ENCODE peak calls at places on chromosomes 13 and 19, in four cellular contexts. One of them, this sample, is unnamed.

GRCh38 chr19:16771618-16772017 is 52.0 kb downstream of the NWD1 start:
- DNase-seq in right cardiac atrium: peak
- DNase-seq in cardiac muscle cell: peak
- DNase-seq in caudate nucleus: peak
- DNase-seq in this sample: peak

GRCh38 chr13:98923641-98924397 is 54.0 kb downstream of the DOCK9 start:
- DNase-seq in right cardiac atrium: no peak
- DNase-seq in cardiac muscle cell: no peak
- DNase-seq in caudate nucleus: no peak
- DNase-seq in this sample: no peak

GRCh38 chr19:46631481-46631880 is 4.5 kb downstream of the GNG8 start:
- DNase-seq in right cardiac atrium: no peak
- DNase-seq in cardiac muscle cell: peak
- DNase-seq in caudate nucleus: no peak
- DNase-seq in this sample: no peak

GRCh38 chr13:67148219-67148583 is 81.9 kb downstream of the PCDH9 start:
- DNase-seq in right cardiac atrium: no peak
- DNase-seq in cardiac muscle cell: peak
- DNase-seq in caudate nucleus: no peak
- DNase-seq in this sample: peak

GRCh38 chr19:46975918-46976782 is 43.5 kb upstream of the NPAS1 start:
- DNase-seq in right cardiac atrium: peak
- DNase-seq in cardiac muscle cell: peak
- DNase-seq in caudate nucleus: peak
- DNase-seq in this sample: peak

GRCh38 chr13:29994911-29995601 is 144.6 kb upstream of the UBL3 start:
- DNase-seq in right cardiac atrium: no peak
- DNase-seq in cardiac muscle cell: no peak
- DNase-seq in caudate nucleus: no peak
- DNase-seq in this sample: peak

GRCh38 chr19:4969772-4970531 is 1.0 kb downstream of the KDM4B start:
- DNase-seq in right cardiac atrium: peak
- DNase-seq in cardiac muscle cell: peak
- DNase-seq in caudate nucleus: no peak
- DNase-seq in this sample: peak

GRCh38 chr19:1675633-1676350 is 23.4 kb upstream of the TCF3 start:
- DNase-seq in right cardiac atrium: no peak
- DNase-seq in cardiac muscle cell: no peak
- DNase-seq in caudate nucleus: no peak
- DNase-seq in this sample: no peak

GRCh38 chr19:41367848-41368301 is 3.9 kb upstream of the B9D2 start:
- DNase-seq in right cardiac atrium: peak
- DNase-seq in cardiac muscle cell: peak
- DNase-seq in caudate nucleus: no peak
- DNase-seq in this sample: peak

GRCh38 chr13:87981416-87981815 is 310.2 kb downstream of the SLITRK5 start:
- DNase-seq in right cardiac atrium: no peak
- DNase-seq in cardiac muscle cell: no peak
- DNase-seq in caudate nucleus: no peak
- DNase-seq in this sample: no peak

GRCh38 chr13:96081888-96082287 is 8.0 kb upstream of the HS6ST3 start:
- DNase-seq in right cardiac atrium: no peak
- DNase-seq in cardiac muscle cell: no peak
- DNase-seq in caudate nucleus: no peak
- DNase-seq in this sample: no peak

GRCh38 chr19:18488403-18488723 is 33.5 kb downstream of the ELL start:
- DNase-seq in right cardiac atrium: no peak
- DNase-seq in cardiac muscle cell: no peak
- DNase-seq in caudate nucleus: peak
- DNase-seq in this sample: no peak

GRCh38 chr13:30816733-30817132 is 81.4 kb downstream of the ALOX5AP start:
- DNase-seq in right cardiac atrium: no peak
- DNase-seq in cardiac muscle cell: no peak
- DNase-seq in caudate nucleus: no peak
- DNase-seq in this sample: peak

GRCh38 chr13:41700790-41701310 is 243.5 kb downstream of the RGCC start:
- DNase-seq in right cardiac atrium: no peak
- DNase-seq in cardiac muscle cell: peak
- DNase-seq in caudate nucleus: no peak
- DNase-seq in this sample: peak

GRCh38 chr13:21053231-21053630 is 8.2 kb downstream of the LATS2 start:
- DNase-seq in right cardiac atrium: no peak
- DNase-seq in cardiac muscle cell: no peak
- DNase-seq in caudate nucleus: no peak
- DNase-seq in this sample: no peak

GRCh38 chr13:36054041-36054440 is 77.1 kb downstream of the DCLK1 start:
- DNase-seq in right cardiac atrium: no peak
- DNase-seq in cardiac muscle cell: no peak
- DNase-seq in caudate nucleus: no peak
- DNase-seq in this sample: no peak

GRCh38 chr19:19185853-19186728 is 5.9 kb downstream of the BORCS8 start:
- DNase-seq in right cardiac atrium: no peak
- DNase-seq in cardiac muscle cell: peak
- DNase-seq in caudate nucleus: peak
- DNase-seq in this sample: peak

GRCh38 chr19:6728346-6728745 is 7.9 kb upstream of the C3 start:
- DNase-seq in right cardiac atrium: peak
- DNase-seq in cardiac muscle cell: no peak
- DNase-seq in caudate nucleus: no peak
- DNase-seq in this sample: peak

GRCh38 chr19:49475995-49476880 is 2.2 kb downstream of the FLT3LG start:
- DNase-seq in right cardiac atrium: peak
- DNase-seq in cardiac muscle cell: peak
- DNase-seq in caudate nucleus: peak
- DNase-seq in this sample: peak

GRCh38 chr19:1360818-1361461 is 22.8 kb upstream of the NDUFS7 start:
- DNase-seq in right cardiac atrium: peak
- DNase-seq in cardiac muscle cell: peak
- DNase-seq in caudate nucleus: peak
- DNase-seq in this sample: peak

GRCh38 chr19:44593294-44593693 is 20.1 kb upstream of the IGSF23 start:
- DNase-seq in right cardiac atrium: no peak
- DNase-seq in cardiac muscle cell: no peak
- DNase-seq in caudate nucleus: no peak
- DNase-seq in this sample: no peak

GRCh38 chr13:25493930-25494707 is 122.3 kb downstream of the ATP8A2 start:
- DNase-seq in right cardiac atrium: no peak
- DNase-seq in cardiac muscle cell: no peak
- DNase-seq in caudate nucleus: no peak
- DNase-seq in this sample: no peak